ENCODE peak calls at places on chromosomes 7 and 10, in five cellular contexts. S, T, K, N and B are unnamed samples.

GRCh38 chr7:568681-569035 is 49.0 kb upstream of the PDGFA start:
- DNase-seq in K (no peak), S (no peak), T (no peak), N (no peak), B (no peak)

GRCh38 chr10:120387326-120387725 is 69.7 kb upstream of the PLPP4 start:
- DNase-seq in K (no peak), N (no peak), S (no peak), T (no peak), B (no peak)

GRCh38 chr7:17042211-17042610 is 160.4 kb upstream of the AGR3 start:
- DNase-seq in N (no peak), S (no peak), K (no peak), T (no peak), B (no peak)

GRCh38 chr10:126478600-126478999 is 90.3 kb upstream of the ADAM12 start:
- DNase-seq in K (no peak), T (no peak), S (peak; percentile 31), N (no peak), B (no peak)

GRCh38 chr7:141649865-141650499 is 52.0 kb downstream of the DENND11 start:
- DNase-seq in T (peak; percentile 40), N (peak; percentile 41), S (no peak), K (peak; percentile 60), B (peak; percentile 45)

GRCh38 chr7:47460251-47460989 is 121.5 kb downstream of the TNS3 start:
- DNase-seq in N (no peak), K (no peak), T (no peak), S (no peak), B (no peak)

GRCh38 chr10:90328896-90329295 is 528.9 kb downstream of the HTR7 start:
- DNase-seq in S (no peak), N (no peak), K (no peak), T (no peak), B (no peak)

GRCh38 chr7:70527489-70527888 is 604.5 kb upstream of the GALNT17 start:
- DNase-seq in T (no peak), N (no peak), K (no peak), S (no peak), B (no peak)

GRCh38 chr7:149719912-149720335 is 53.5 kb downstream of the ZNF467 start:
- DNase-seq in S (no peak), T (no peak), K (peak; percentile 88), N (no peak), B (no peak)

GRCh38 chr7:56291-56913 is 136.0 kb upstream of the FAM20C start:
- DNase-seq in T (no peak), N (no peak), S (peak; percentile 41), K (no peak), B (no peak)

GRCh38 chr10:33287112-33287511 is 47.4 kb downstream of the NRP1 start:
- DNase-seq in T (no peak), K (no peak), N (peak; percentile 51), S (no peak), B (no peak)

GRCh38 chr7:38607466-38607865 is 23.7 kb downstream of the AMPH start:
- DNase-seq in T (no peak), N (no peak), S (no peak), K (no peak), B (no peak)

GRCh38 chr7:6286486-6286885 is 14.1 kb upstream of the CYTH3 start:
- DNase-seq in T (no peak), K (no peak), S (no peak), N (no peak), B (no peak)

GRCh38 chr10:100828744-100829102 is 83.3 kb downstream of the PAX2 start:
- DNase-seq in S (no peak), N (no peak), K (peak; percentile 49), T (no peak), B (no peak)

GRCh38 chr7:140229101-140229525 is 52.3 kb upstream of the KDM7A start:
- DNase-seq in K (no peak), T (no peak), N (peak; percentile 9), S (no peak), B (no peak)

GRCh38 chr7:77745746-77746145 is 49.5 kb downstream of the RSBN1L start:
- DNase-seq in S (no peak), T (no peak), N (no peak), K (no peak), B (no peak)

GRCh38 chr10:75550191-75550590 is 118.8 kb downstream of the LRMDA start:
- DNase-seq in N (no peak), K (no peak), T (no peak), S (no peak), B (no peak)

GRCh38 chr7:29859491-29860180 is 53.3 kb downstream of the WIPF3 start:
- DNase-seq in K (no peak), S (no peak), T (no peak), N (no peak), B (no peak)

GRCh38 chr7:1422512-1423265 is 36.6 kb downstream of the MICALL2 start:
- DNase-seq in S (no peak), T (no peak), N (no peak), K (peak; percentile 60), B (no peak)

GRCh38 chr7:29189743-29190201 is 4.8 kb upstream of the CHN2 start:
- DNase-seq in S (peak; percentile 93), T (no peak), N (peak; percentile 74), K (peak; percentile 44), B (peak; percentile 45)

GRCh38 chr7:81692146-81692905 is 77.5 kb downstream of the HGF start:
- DNase-seq in N (no peak), T (no peak), K (no peak), S (no peak), B (no peak)

GRCh38 chr7:123557016-123557630 is 495 bp downstream of the NDUFA5 start:
- DNase-seq in K (peak; percentile 24), N (no peak), T (no peak), S (no peak), B (no peak)

GRCh38 chr7:39904077-39904486 is 46.0 kb upstream of the CDK13 start:
- DNase-seq in K (no peak), N (no peak), S (no peak), T (no peak), B (no peak)

GRCh38 chr10:61841338-61841875 is 60.1 kb upstream of the ARID5B start:
- DNase-seq in S (no peak), N (no peak), K (no peak), T (no peak), B (no peak)

GRCh38 chr7:1698221-1698620 is 28.1 kb downstream of the ELFN1 start:
- DNase-seq in S (peak; percentile 22), T (no peak), K (no peak), N (no peak), B (no peak)

GRCh38 chr7:2104107-2104710 is 128.5 kb downstream of the MAD1L1 start:
- DNase-seq in N (peak; percentile 51), K (peak; percentile 96), S (peak; percentile 88), T (no peak), B (peak; percentile 67)

GRCh38 chr10:6543431-6544005 is 36.6 kb downstream of the PRKCQ start:
- DNase-seq in N (no peak), T (no peak), S (no peak), K (no peak), B (no peak)

GRCh38 chr10:74078037-74078436 is 72.6 kb downstream of the AP3M1 start:
- DNase-seq in S (no peak), T (peak; percentile 41), N (no peak), K (no peak), B (no peak)

GRCh38 chr10:651700-652099 is 37.8 kb downstream of the DIP2C start:
- DNase-seq in K (no peak), S (no peak), T (no peak), N (no peak), B (no peak)

GRCh38 chr7:15855726-15856125 is 169.2 kb upstream of the MEOX2 start:
- DNase-seq in T (no peak), N (no peak), S (no peak), K (no peak), B (no peak)

GRCh38 chr10:123428302-123428701 is 237.9 kb upstream of the GPR26 start:
- DNase-seq in S (no peak), T (no peak), N (peak; percentile 40), K (no peak), B (no peak)
- TF ChIP-seq POLR2AphosphoS5 in S (no peak), T (no peak), N (no peak), K (no peak), B (no peak)

GRCh38 chr10:2980116-2980515 is 87.2 kb upstream of the PFKP start:
- DNase-seq in T (no peak), S (no peak), K (no peak), N (no peak), B (no peak)

GRCh38 chr10:2979267-2979660 is 88.1 kb upstream of the PFKP start:
- DNase-seq in K (no peak), S (no peak), N (no peak), T (no peak), B (no peak)

GRCh38 chr10:2978111-2978510 is 89.2 kb upstream of the PFKP start:
- DNase-seq in S (no peak), N (peak; percentile 56), K (no peak), T (peak; percentile 32), B (peak; percentile 55)

GRCh38 chr10:2980791-2981360 is 86.5 kb upstream of the PFKP start:
- DNase-seq in N (no peak), S (no peak), T (no peak), K (no peak), B (no peak)

DNA sequence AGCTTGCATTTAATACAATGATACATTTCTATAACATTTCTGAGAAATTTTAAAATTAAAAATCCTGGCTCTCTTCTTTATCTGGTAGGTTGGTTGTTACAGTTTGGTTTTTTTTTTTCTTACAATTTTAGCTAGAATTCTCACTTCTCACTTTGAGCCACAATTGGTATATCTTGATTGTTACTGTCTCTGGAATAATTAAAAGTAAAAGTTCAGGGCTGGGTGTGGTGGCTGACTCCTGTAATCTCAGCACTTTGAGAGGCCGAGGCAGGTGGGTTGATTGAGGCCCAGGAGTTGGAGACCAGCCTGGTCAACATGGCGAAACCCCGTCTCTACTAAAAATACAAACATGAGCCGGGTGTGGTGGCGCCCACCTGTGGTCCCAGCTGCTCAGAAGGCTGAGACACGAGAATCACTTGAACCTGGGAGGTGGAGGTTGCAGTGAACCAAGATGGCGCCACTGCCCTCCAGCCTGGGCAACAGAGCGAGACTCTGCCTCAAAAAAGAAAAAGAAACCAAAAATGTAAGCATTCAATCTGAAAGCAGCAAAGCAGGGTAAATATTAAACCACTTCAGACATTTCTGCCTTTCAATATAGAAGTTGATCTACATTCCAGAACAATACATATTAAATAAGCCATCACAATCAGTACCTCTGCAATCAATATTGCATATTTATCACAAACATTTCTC is 88.6 kb upstream of the PFKP start:
- DNase-seq in T (no peak), N (no peak), S (no peak), K (no peak), B (no peak)
- H3K4me3 ChIP-seq in T (no peak overlapping the region), N (no peak overlapping the region), S (no peak overlapping the region), K (no peak overlapping the region), B (no peak overlapping the region)

GRCh38 chr10:59976909-59977308 is 70.6 kb upstream of the CCDC6 start:
- DNase-seq in N (no peak), T (no peak), K (no peak), S (no peak), B (no peak)

GRCh38 chr10:59970396-59971368 is 64.3 kb upstream of the CCDC6 start:
- DNase-seq in N (no peak), T (no peak), K (no peak), S (no peak), B (no peak)

GRCh38 chr10:59968705-59969104 is 62.3 kb upstream of the CCDC6 start:
- DNase-seq in S (no peak), N (no peak), K (no peak), T (no peak), B (no peak)

GRCh38 chr10:59967079-59967478 is 60.7 kb upstream of the CCDC6 start:
- DNase-seq in N (no peak), T (no peak), K (no peak), S (no peak), B (no peak)

GRCh38 chr10:59971915-59972314 is 65.6 kb upstream of the CCDC6 start:
- DNase-seq in N (peak; percentile 93), T (no peak), K (no peak), S (no peak), B (no peak)
- TF ChIP-seq SP1 in N (no peak), T (no peak), K (no peak), S (no peak), B (peak; percentile 52)

GRCh38 chr10:62996925-62997324 is 136.2 kb upstream of the NRBF2 start:
- DNase-seq in K (no peak), N (no peak), S (no peak), T (no peak), B (no peak)
- TF ChIP-seq POLR2AphosphoS5 in K (no peak), N (no peak), S (no peak), T (no peak), B (no peak)